ENCODE peak calls at places on chromosomes 4 and X, in four cellular contexts. Q is suprapubic skin, P is MM.1S, B is Karpas-422. I is an unnamed sample.

GRCh38 chr4:104615926-104616325 is 121.2 kb upstream of the CXXC4 start:
- DNase-seq in P (no peak), B (no peak), Q (no peak), I (no peak)

GRCh38 chr4:104973708-104974107 is 173.0 kb upstream of the TET2 start:
- DNase-seq in B (no peak), P (peak), Q (no peak), I (no peak)

GRCh38 chr4:82510216-82510615 is 51.6 kb downstream of the TMEM150C start:
- DNase-seq in P (no peak), Q (no peak), B (no peak), I (no peak)

GRCh38 chrX:20352504-20352903 is 85.8 kb upstream of the RPS6KA3 start:
- DNase-seq in B (no peak), Q (no peak), P (no peak), I (no peak)

GRCh38 chr4:40251366-40251765 is 54.5 kb downstream of the RHOH start:
- DNase-seq in P (no peak), B (no peak), Q (no peak), I (no peak)

GRCh38 chr4:147117400-147117799 is 171.7 kb upstream of the TTC29 start:
- DNase-seq in P (no peak), B (no peak), Q (no peak), I (no peak)

GRCh38 chr4:123536225-123536624 is 139.6 kb downstream of the SPRY1 start:
- DNase-seq in Q (no peak), B (no peak), P (no peak), I (no peak)

GRCh38 chr4:833156-833555 is 7.2 kb upstream of the CPLX1 start:
- DNase-seq in B (no peak), P (no peak), Q (no peak), I (no peak)

GRCh38 chr4:1410491-1411325 is 4.5 kb upstream of the NKX1-1 start:
- DNase-seq in B (peak), Q (no peak), P (peak), I (peak)

GRCh38 chr4:32826169-32826568 is 2106.0 kb downstream of the PCDH7 start:
- DNase-seq in Q (no peak), P (no peak), B (peak), I (peak)

GRCh38 chr4:168021666-168022065 is 70.7 kb upstream of the ANXA10 start:
- DNase-seq in P (no peak), B (no peak), Q (no peak), I (no peak)

GRCh38 chr4:159600102-159600501 is 497.2 kb downstream of the RAPGEF2 start:
- DNase-seq in B (no peak), P (no peak), Q (no peak), I (no peak)

DNA sequence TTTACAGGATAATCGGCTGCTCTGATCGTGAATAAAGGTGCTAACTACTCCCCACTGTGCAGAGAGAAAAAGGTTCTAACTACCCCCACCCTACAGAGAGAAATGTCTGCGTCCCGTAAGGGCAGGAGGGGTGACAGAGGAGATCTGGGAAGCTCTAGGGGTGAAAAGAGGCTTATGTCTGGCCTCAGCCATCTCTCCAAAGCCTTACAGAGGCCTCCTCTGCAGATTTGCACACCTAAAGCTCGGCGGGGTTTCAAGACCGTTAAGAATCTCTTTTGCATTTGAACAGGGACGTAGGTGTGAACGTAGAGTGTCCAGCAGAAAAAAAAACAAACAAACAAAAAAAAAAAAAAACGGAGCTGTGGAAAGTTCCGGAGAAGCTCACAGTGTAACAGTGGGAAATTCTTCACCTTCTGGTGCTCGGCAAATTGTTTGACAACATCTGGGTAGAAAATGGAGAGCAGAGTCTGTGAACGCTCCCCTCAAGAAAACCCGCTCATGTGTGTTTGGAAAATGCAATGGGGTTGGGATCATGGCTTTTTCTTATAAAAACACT is 161.0 kb downstream of the SHOX start:
- DNase-seq in Q (no peak), P (no peak), B (no peak), I (no peak)
- H3K4me3 ChIP-seq in Q (no peak), P (no peak), B (no peak), I (no peak)

GRCh38 chr4:138983690-138984089 is 31.9 kb upstream of the NOCT start:
- DNase-seq in P (no peak), Q (no peak), B (no peak), I (no peak)

GRCh38 chr4:138979742-138980141 is 35.8 kb upstream of the NOCT start:
- DNase-seq in B (no peak), P (no peak), Q (no peak), I (no peak)

GRCh38 chr4:138984647-138985046 is 30.9 kb upstream of the NOCT start:
- DNase-seq in P (no peak), B (no peak), Q (no peak), I (no peak)

GRCh38 chr4:138981930-138982390 is 33.6 kb upstream of the NOCT start:
- DNase-seq in B (no peak), Q (no peak), P (no peak), I (no peak)

GRCh38 chr4:138982754-138983153 is 32.8 kb upstream of the NOCT start:
- DNase-seq in B (no peak), P (no peak), Q (no peak), I (no peak)
- H3K4me3 ChIP-seq in B (no peak), P (no peak), Q (no peak), I (no peak)

DNA sequence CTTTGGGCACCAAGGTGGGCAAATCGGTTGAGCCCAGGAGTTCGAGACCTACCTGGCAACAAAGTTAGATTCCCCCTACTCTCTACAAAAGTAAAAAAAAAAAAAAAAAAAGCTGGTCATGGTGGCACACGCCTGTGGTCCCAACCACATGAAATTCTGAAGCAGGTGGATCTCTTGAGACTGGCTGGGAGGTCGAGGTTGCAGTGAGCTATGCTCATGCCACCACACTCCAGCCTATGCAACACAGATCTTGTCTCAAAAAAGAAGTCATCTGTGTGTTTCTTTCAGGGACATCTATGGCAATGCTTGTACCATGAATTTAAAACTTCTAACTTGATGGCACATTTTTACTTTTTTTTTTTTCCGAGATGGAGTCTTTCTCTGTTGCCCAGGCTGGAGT is 55.3 kb downstream of the UGT2A2 start:
- DNase-seq in Q (no peak), P (no peak), B (no peak), I (no peak)
- H3K4me3 ChIP-seq in Q (no peak), P (no peak), B (no peak), I (no peak)

GRCh38 chr4:125389713-125390112 is 75.0 kb downstream of the FAT4 start:
- DNase-seq in Q (no peak), P (no peak), B (no peak), I (no peak)
- H3K4me3 ChIP-seq in Q (no peak), P (no peak), B (no peak), I (no peak)

DNA sequence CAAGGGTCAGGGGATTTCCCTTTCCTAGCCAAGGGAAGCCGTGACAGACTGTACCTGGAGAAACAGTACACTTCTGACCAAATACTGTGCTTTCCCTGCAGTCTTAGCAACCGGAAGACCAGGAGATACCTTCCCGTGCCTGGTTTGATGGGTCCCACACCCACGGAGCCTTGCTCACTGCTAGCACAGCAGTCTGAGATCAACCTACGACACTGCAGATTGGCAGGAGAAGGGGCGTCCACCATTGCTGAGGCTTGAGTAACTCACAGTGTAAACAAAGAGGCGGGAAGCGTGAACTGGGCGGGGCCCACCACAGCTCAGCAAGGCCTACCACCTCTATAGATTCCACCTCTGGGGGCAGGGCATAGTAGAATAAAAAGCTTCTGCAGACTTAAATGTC is 48.7 kb upstream of the SRD5A3 start:
- DNase-seq in P (no peak), B (no peak), Q (no peak), I (no peak)
- H3K4me3 ChIP-seq in P (no peak), B (no peak), Q (no peak), I (no peak)

DNA sequence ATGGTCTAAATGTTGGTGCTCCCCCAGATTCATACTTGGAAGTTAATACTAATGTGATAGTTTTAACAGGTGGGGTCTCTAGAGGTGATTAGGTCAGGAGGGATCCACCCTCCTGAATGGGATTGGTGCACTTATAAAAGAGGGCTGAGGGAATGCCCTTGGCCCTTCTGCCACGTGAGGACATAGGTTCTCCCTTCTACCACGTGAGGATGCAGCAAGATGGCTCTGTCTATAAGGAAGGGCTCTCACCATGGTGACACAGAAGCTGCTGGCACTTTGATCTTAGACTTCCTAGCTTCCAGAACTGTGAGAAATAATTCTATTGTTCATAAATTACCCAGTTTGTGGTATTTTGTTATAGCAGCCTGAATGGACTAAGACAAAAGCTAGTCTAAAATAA is 1.1 kb downstream of the AADAT start:
- DNase-seq in P (no peak), B (no peak), Q (no peak), I (no peak)
- H3K4me3 ChIP-seq in P (no peak), B (no peak), Q (peak), I (peak)

GRCh38 chr4:87120411-87121162 is 99.8 kb downstream of the KLHL8 start:
- DNase-seq in P (no peak), Q (no peak), B (no peak), I (no peak)
- H3K4me3 ChIP-seq in P (no peak), Q (peak), B (no peak), I (no peak)

DNA sequence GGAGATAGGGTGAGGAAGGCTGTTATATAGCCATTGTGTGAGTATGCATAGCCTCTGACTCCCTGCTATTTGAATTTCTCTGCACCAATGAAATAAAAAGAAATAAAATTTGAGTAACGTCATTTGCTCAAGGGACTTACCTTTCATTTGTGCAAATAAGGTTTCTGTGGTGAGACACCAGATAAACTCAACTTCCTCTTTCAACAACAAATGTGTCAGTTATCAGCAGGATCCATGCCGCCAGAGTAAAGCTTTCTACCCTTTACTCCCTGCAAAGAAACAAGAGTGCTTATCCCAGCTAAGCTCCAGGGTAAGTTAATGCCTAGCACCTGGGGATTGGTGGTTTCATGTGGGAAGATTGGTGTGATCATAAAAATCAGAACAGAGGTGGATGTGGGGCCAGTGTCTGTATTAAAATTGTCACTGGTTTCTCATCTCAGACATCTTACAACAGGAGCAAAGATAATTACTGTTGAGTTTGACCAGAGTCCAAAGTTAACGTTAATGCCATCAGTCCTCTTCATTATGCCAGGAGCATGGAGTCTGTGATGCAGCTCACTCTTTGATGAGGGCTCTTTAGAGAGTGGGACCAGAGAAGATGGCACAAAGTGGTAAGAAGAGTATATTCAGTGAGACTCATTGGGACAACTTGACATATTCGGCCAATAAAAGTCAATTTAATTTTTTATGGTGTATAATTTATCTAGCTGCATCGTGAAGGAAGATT is at the start of gene P2RY10:
- DNase-seq in P (peak), B (peak), Q (no peak), I (peak)
- H3K4me3 ChIP-seq in P (peak), B (peak), Q (no peak), I (no peak)

GRCh38 chrX:41108007-41108683 is 22.9 kb downstream of the USP9X start:
- DNase-seq in Q (no peak), B (no peak), P (no peak), I (no peak)
- H3K4me3 ChIP-seq in Q (no peak), B (no peak), P (no peak), I (no peak)

GRCh38 chrX:73446831-73447230 is at the start of gene CDX4:
- DNase-seq in Q (no peak), P (no peak), B (no peak), I (no peak)

GRCh38 chrX:73448379-73448778 is 1.5 kb downstream of the CDX4 start:
- DNase-seq in P (no peak), B (no peak), Q (no peak), I (no peak)

DNA sequence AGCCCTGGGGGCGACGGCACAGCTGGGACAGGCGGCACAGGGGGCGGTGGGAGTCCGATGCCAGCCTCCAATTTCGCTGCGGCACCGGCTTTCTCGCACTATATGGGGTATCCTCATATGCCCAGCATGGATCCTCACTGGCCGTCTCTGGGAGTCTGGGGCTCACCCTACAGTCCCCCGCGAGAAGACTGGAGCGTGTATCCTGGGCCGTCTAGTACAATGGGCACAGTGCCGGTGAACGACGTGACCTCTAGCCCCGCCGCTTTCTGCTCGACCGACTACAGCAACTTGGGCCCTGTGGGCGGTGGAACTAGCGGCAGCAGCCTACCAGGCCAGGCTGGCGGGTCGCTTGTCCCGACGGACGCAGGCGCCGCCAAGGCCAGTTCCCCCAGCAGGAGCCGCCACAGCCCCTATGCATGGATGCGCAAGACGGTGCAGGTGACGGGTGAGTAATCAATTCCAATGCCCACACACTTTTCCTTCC is 500 bp downstream of the CDX4 start:
- DNase-seq in B (no peak), P (no peak), Q (no peak), I (no peak)
- H3K4me3 ChIP-seq in B (no peak), P (no peak), Q (no peak), I (no peak)